ENCODE peak calls at places on chromosomes 5 and 9, in eight cellular contexts. B is Caco-2, Q is retina, M is HAP-1, E is ELF-1, V is HT1080, W is heart left ventricle, T is GM12892. R is an unnamed sample.

GRCh38 chr9:15400281-15400941 is 22.3 kb upstream of the SNAPC3 start:
- DNase-seq in M (no peak), Q (no peak), W (no peak), V (no peak), T (no peak), B (no peak), E (no peak), R (no peak)

GRCh38 chr5:88829053-88829452 is 53.9 kb downstream of the MEF2C start:
- DNase-seq in M (no peak), B (no peak), T (no peak), V (no peak), W (no peak), E (no peak), Q (no peak), R (no peak)

GRCh38 chr5:18744990-18745590 is 1110.8 kb downstream of the TAF11L14 start:
- DNase-seq in M (no peak), W (no peak), Q (no peak), T (no peak), V (peak; percentile 11), B (no peak), E (no peak), R (no peak)

GRCh38 chr5:73633060-73633459 is 7.1 kb downstream of the ARHGEF28 start:
- DNase-seq in M (no peak), B (no peak), W (no peak), Q (no peak), T (no peak), E (no peak), V (no peak), R (no peak)

GRCh38 chr5:176492431-176492830 is 44.2 kb downstream of the FAF2 start:
- DNase-seq in W (no peak), M (no peak), B (no peak), E (no peak), T (no peak), V (no peak), Q (no peak), R (no peak)

GRCh38 chr5:50476549-50476948 is 35.5 kb upstream of the EMB start:
- DNase-seq in W (no peak), T (no peak), Q (no peak), B (no peak), E (no peak), M (no peak), V (no peak), R (no peak)

GRCh38 chr9:130128251-130128650 is 44.0 kb upstream of the NCS1 start:
- DNase-seq in Q (no peak), T (no peak), B (no peak), V (peak; percentile 37), M (no peak), W (no peak), E (no peak), R (no peak)

GRCh38 chr9:87013490-87013889 is 66.2 kb upstream of the GAS1 start:
- DNase-seq in B (no peak), W (no peak), Q (no peak), T (no peak), E (no peak), M (no peak), V (no peak), R (no peak)

GRCh38 chr5:132883261-132883834 is 9.9 kb downstream of the LEAP2 start:
- DNase-seq in Q (peak; percentile 45), B (peak; percentile 70), T (no peak), W (peak; percentile 42), E (peak; percentile 45), V (peak; percentile 69), M (peak; percentile 65), R (peak; percentile 58)

GRCh38 chr9:27817747-27818146 is 244.5 kb upstream of the C9orf72 start:
- DNase-seq in B (no peak), Q (no peak), T (no peak), M (no peak), V (no peak), E (no peak), W (no peak), R (no peak)

GRCh38 chr5:96256795-96257470 is 176.1 kb downstream of the PCSK1 start:
- DNase-seq in W (no peak), B (peak; percentile 49), V (peak; percentile 71), M (no peak), T (no peak), Q (peak; percentile 43), E (peak; percentile 13), R (no peak)

GRCh38 chr5:170278611-170279500 is 18.7 kb downstream of the LCP2 start:
- DNase-seq in B (no peak), M (no peak), E (peak; percentile 46), W (peak; percentile 54), Q (no peak), T (peak; percentile 60), V (peak; percentile 66), R (no peak)

GRCh38 chr5:98108497-98108896 is 665.0 kb upstream of the RGMB start:
- DNase-seq in Q (no peak), V (peak; percentile 96), E (no peak), M (no peak), B (no peak), T (no peak), W (no peak), R (no peak)

GRCh38 chr9:5269249-5269715 is 35.2 kb downstream of the RLN2 start:
- DNase-seq in W (no peak), Q (no peak), M (no peak), E (peak; percentile 73), T (no peak), B (peak; percentile 15), V (peak; percentile 97), R (peak; percentile 53)

GRCh38 chr9:135770203-135770535 is 68.2 kb downstream of the KCNT1 start:
- DNase-seq in M (no peak), V (no peak), Q (no peak), B (no peak), W (no peak), E (no peak), T (no peak), R (no peak)

GRCh38 chr5:144697847-144698262 is 527.2 kb downstream of the KCTD16 start:
- DNase-seq in T (no peak), Q (no peak), W (no peak), M (no peak), B (no peak), V (peak; percentile 88), E (no peak), R (no peak)

GRCh38 chr9:126805546-126806262 is 864 bp downstream of the ZBTB43 start:
- DNase-seq in E (peak; percentile 37), Q (peak; percentile 9), M (peak; percentile 40), V (peak; percentile 65), T (peak; percentile 47), W (peak; percentile 90), B (peak; percentile 70), R (no peak)

GRCh38 chr5:73451218-73452130 is 2.9 kb upstream of the FOXD1 start:
- DNase-seq in V (no peak), M (peak; percentile 29), T (no peak), W (peak; percentile 60), B (peak; percentile 85), E (peak; percentile 67), Q (peak; percentile 91), R (peak; percentile 44)

GRCh38 chr9:21542780-21543179 is 60.7 kb upstream of the IFNE start:
- DNase-seq in B (no peak), V (peak; percentile 22), M (no peak), E (no peak), T (no peak), W (no peak), Q (no peak), R (no peak)

GRCh38 chr5:142978726-142979125 is 208.5 kb downstream of the ARHGAP26 start:
- DNase-seq in W (no peak), Q (no peak), B (no peak), T (no peak), V (peak; percentile 64), E (no peak), M (no peak), R (no peak)

GRCh38 chr5:151095341-151096000 is 14.6 kb upstream of the TNIP1 start:
- DNase-seq in T (no peak), M (no peak), W (peak; percentile 61), B (peak; percentile 56), V (no peak), Q (peak; percentile 58), E (no peak), R (no peak)

GRCh38 chr9:137673871-137674270 is 55.1 kb downstream of the EHMT1 start:
- DNase-seq in E (peak; percentile 49), W (no peak), V (no peak), M (no peak), Q (peak; percentile 46), T (no peak), B (no peak), R (no peak)

GRCh38 chr9:36163840-36164175 is 5.4 kb upstream of the CCIN start:
- DNase-seq in M (no peak), B (no peak), W (no peak), Q (no peak), V (peak; percentile 24), E (peak; percentile 21), T (no peak), R (no peak)

GRCh38 chr9:84667571-84668203 is 1.8 kb upstream of the NTRK2 start:
- DNase-seq in E (peak; percentile 42), B (no peak), V (no peak), T (peak; percentile 5), W (no peak), Q (peak; percentile 79), M (no peak), R (peak; percentile 37)

GRCh38 chr5:53923969-53924876 is 363.8 kb downstream of the NDUFS4 start:
- DNase-seq in B (no peak), T (no peak), V (no peak), Q (no peak), M (no peak), W (no peak), E (no peak), R (no peak)

GRCh38 chr5:125484272-125485002 is 738.0 kb upstream of the ZNF608 start:
- DNase-seq in V (peak; percentile 89), T (no peak), W (peak; percentile 77), Q (no peak), B (no peak), M (no peak), E (no peak), R (peak; percentile 14)

GRCh38 chr9:77954018-77954417 is 77.6 kb downstream of the GNAQ start:
- DNase-seq in W (no peak), B (no peak), T (no peak), V (no peak), E (no peak), Q (no peak), M (no peak), R (no peak)

GRCh38 chr5:69484891-69485290 is 7.7 kb upstream of the OCLN start:
- DNase-seq in W (no peak), T (no peak), E (no peak), V (no peak), Q (no peak), M (no peak), B (no peak), R (no peak)

GRCh38 chr9:2771661-2772060 is 54.4 kb downstream of the KCNV2 start:
- DNase-seq in B (peak; percentile 11), E (no peak), W (no peak), M (no peak), Q (no peak), T (no peak), V (no peak), R (no peak)

GRCh38 chr9:129310666-129311350 is 132.7 kb upstream of the IER5L start:
- DNase-seq in E (no peak), T (no peak), B (no peak), M (no peak), Q (no peak), V (no peak), W (no peak), R (no peak)

GRCh38 chr9:120438111-120438510 is 141.9 kb downstream of the CDK5RAP2 start:
- DNase-seq in T (no peak), V (peak; percentile 14), W (no peak), B (no peak), M (no peak), E (no peak), Q (no peak), R (no peak)

GRCh38 chr9:127280880-127281660 is 16.5 kb downstream of the GARNL3 start:
- DNase-seq in Q (no peak), T (no peak), M (no peak), V (no peak), B (no peak), W (peak; percentile 59), E (no peak), R (no peak)

GRCh38 chr5:122351416-122352157 is 39.5 kb downstream of the SNCAIP start:
- DNase-seq in W (no peak), V (no peak), Q (no peak), T (no peak), B (peak; percentile 43), E (peak; percentile 30), M (no peak), R (no peak)

GRCh38 chr9:113776194-113776593 is 99.9 kb upstream of the ZNF618 start:
- DNase-seq in M (no peak), Q (no peak), B (no peak), W (no peak), T (no peak), E (no peak), V (no peak), R (no peak)